ENCODE peak calls at places on chromosomes 3 and 15, in four cellular contexts. J is H9, T is IMR-90, R is mesendoderm. S is an unnamed sample.
A peak's percentile ranks its signal among the peaks of the same experiment; 100 is the strongest.

GRCh38 chr3:171811059-171811912 is 1.0 kb upstream of the PLD1 start:
- DNase-seq in T (peak; percentile 99), J (no peak), R (no peak), S (peak; percentile 99)

GRCh38 chr3:32844322-32844654 is 26.5 kb downstream of the TRIM71 start:
- DNase-seq in T (no peak), J (peak; percentile 65), R (no peak), S (no peak)

GRCh38 chr15:101651753-101652097 is 456 bp downstream of the TM2D3 start:
- DNase-seq in J (no peak), R (peak; percentile 52), T (no peak), S (no peak)

GRCh38 chr3:63625161-63625560 is 27.3 kb upstream of the SNTN start:
- DNase-seq in T (peak; percentile 89), R (no peak), J (no peak), S (no peak)

GRCh38 chr3:188000361-188000861 is 153.5 kb upstream of the LPP start:
- DNase-seq in R (no peak), J (no peak), T (no peak), S (no peak)

GRCh38 chr3:53109190-53109589 is 21.0 kb downstream of the RFT1 start:
- DNase-seq in R (no peak), J (no peak), T (peak; percentile 83), S (peak; percentile 6)

GRCh38 chr15:58299311-58299850 is 132.4 kb upstream of the LIPC start:
- DNase-seq in T (peak; percentile 33), J (no peak), R (no peak), S (peak; percentile 13)

GRCh38 chr15:90837052-90837621 is 31.3 kb upstream of the FURIN start:
- DNase-seq in T (no peak), J (no peak), R (no peak), S (peak; percentile 54)

GRCh38 chr3:18443670-18444596 is 18.8 kb upstream of the SATB1 start:
- DNase-seq in R (peak; percentile 72), T (no peak), J (peak; percentile 59), S (no peak)

GRCh38 chr3:152376351-152377183 is 107.8 kb downstream of the MBNL1 start:
- DNase-seq in T (peak; percentile 84), J (no peak), R (no peak), S (no peak)

DNA sequence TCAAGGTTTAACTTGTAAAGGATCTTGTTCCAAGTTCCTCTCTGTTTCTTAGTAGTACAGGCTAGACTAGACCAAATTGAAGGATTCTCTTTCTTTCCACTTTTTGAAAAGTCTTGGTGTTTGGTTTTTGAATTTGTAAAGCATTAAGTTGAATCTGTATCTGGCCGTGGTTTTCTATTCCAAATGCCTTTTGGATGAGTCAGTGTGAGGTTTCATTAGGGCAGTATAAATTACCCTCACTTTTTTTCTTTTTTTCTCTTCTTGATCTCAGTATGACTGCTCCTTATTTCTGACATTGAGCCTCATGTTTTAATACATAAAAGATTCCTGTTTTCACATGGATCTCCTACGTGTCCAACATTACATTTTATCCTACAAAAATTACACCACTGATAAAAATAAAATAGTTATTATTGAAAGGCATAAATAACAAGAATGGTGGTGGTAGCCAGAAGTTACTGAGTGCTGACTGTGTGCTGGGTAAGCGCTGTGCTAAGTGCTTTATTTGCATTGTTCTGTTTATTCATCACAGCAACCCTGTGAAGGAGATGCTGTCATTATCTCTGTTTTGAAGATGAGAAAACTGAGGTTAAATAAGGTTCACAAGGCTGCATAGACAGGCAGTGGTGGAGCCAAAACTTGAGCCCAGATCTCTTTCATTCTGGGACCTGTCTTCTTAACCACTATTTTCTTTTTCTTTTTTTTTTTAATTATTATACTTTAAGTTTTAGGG is 48.3 kb downstream of the MITF start:
- DNase-seq in T (peak; percentile 83), J (no peak), R (peak; percentile 57), S (peak; percentile 85)
- H3K9ac ChIP-seq in T (peak overlapping the region; percentile 42), J (no peak overlapping the region), R (no peak overlapping the region), S (peak overlapping the region; percentile 57)

GRCh38 chr3:25461946-25462345 is 33.9 kb downstream of the RARB start:
- DNase-seq in T (no peak), R (no peak), J (no peak), S (no peak)

GRCh38 chr3:25463850-25464418 is 35.9 kb downstream of the RARB start:
- DNase-seq in R (no peak), J (no peak), T (no peak), S (no peak)

GRCh38 chr3:25465266-25465860 is 37.3 kb downstream of the RARB start:
- DNase-seq in J (no peak), R (no peak), T (no peak), S (no peak)

GRCh38 chr3:25460751-25461150 is 32.7 kb downstream of the RARB start:
- DNase-seq in T (no peak), J (no peak), R (no peak), S (peak; percentile 37)

GRCh38 chr3:25462495-25462894 is 34.4 kb downstream of the RARB start:
- DNase-seq in J (no peak), T (no peak), R (no peak), S (no peak)
- H3K18ac ChIP-seq in J (no peak overlapping the region), T (no peak overlapping the region), R (no peak overlapping the region), S (no peak overlapping the region)

DNA sequence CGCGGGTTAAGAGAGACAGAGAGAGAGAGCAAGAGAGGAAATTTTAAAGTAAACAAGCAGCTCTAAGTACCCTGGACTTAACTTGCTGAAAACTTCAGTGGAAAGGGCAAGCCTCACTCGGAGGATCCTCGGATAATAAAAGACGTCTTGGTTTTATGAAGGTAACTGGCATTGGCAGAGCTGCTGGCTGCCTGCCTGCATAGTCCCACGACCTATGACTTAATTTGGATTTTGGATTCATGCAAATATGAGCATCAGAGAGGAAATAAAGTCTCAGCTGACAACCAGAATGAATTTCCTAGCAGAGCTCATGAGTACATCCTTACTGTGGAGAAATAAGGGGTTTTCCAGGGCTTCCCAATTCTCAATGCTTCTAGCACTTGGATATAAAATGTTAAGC is 95.1 kb upstream of the PDZRN3 start:
- DNase-seq in J (no peak), T (peak; percentile 76), R (no peak), S (peak; percentile 92)
- H3K9ac ChIP-seq in J (no peak overlapping the region), T (peak overlapping the region; percentile 77), R (no peak overlapping the region), S (peak overlapping the region; percentile 79)

GRCh38 chr3:50687127-50687751 is 12.5 kb downstream of the DOCK3 start:
- DNase-seq in R (no peak), J (no peak), T (no peak), S (no peak)
- H3K18ac ChIP-seq in R (no peak overlapping the region), J (no peak overlapping the region), T (no peak overlapping the region), S (no peak overlapping the region)

GRCh38 chr15:81222007-81222406 is 25.3 kb downstream of the IL16 start:
- DNase-seq in T (no peak), R (no peak), J (no peak), S (no peak)
- H3K9ac ChIP-seq in T (no peak overlapping the region), R (no peak overlapping the region), J (no peak overlapping the region), S (peak overlapping the region; percentile 7)

GRCh38 chr3:8975081-8976020 is 12.1 kb upstream of the RAD18 start:
- DNase-seq in J (no peak), R (no peak), T (no peak), S (no peak)
- H3K18ac ChIP-seq in J (no peak overlapping the region), R (no peak overlapping the region), T (no peak overlapping the region), S (no peak overlapping the region)

GRCh38 chr15:70109982-70110381 is 12.3 kb upstream of the TLE3 start:
- DNase-seq in J (no peak), T (no peak), R (no peak), S (no peak)

GRCh38 chr15:70113304-70113700 is 15.6 kb upstream of the TLE3 start:
- DNase-seq in T (no peak), J (no peak), R (no peak), S (no peak)

GRCh38 chr15:70112018-70112395 is 14.3 kb upstream of the TLE3 start:
- DNase-seq in T (no peak), J (no peak), R (no peak), S (peak; percentile 54)

GRCh38 chr15:70109522-70109921 is 11.8 kb upstream of the TLE3 start:
- DNase-seq in J (no peak), R (no peak), T (no peak), S (no peak)

DNA sequence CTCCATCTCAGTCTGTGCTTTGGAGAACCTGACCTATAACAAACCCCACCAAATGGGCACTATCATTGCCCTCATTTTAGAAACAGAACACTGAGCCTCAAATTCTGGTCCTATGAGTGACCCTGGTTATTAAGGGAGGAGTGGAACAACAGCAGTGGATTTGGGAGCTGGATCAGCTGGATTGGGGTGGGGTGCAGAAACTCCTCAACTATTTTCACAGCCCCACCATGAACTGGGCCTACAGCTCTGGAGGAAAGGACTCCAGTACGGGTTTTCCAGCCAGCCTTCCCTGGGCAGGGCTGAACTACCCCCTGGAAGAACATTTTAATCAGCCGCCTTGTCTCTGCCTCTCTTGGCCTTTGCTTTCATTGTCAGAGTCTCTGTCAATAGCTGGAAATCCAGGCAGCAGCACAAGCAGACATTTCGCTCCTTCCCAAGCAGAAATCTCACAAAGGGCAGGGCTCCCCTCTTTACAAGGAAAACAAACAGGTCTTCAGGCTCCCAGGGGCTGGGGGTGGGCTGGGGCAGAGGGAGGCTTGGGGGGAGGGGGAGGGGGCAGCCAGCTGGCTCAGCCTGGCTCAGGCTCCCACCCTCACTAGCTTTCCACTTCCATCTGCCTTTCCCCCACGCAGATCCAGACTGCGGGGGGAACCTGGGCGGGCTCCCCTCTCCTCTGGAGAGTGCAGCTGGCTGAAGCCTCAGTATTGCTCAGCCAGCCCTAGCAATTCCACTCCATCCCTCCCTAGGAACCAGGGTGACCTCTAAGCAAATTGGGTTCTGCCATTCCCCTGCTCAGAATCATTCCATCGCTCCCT is 13.7 kb upstream of the TLE3 start:
- DNase-seq in T (peak; percentile 73), J (peak; percentile 87), R (peak; percentile 97), S (peak; percentile 89)
- H3K9ac ChIP-seq in T (no peak overlapping the region), J (no peak overlapping the region), R (peak overlapping the region; percentile 41), S (peak overlapping the region; percentile 15)

DNA sequence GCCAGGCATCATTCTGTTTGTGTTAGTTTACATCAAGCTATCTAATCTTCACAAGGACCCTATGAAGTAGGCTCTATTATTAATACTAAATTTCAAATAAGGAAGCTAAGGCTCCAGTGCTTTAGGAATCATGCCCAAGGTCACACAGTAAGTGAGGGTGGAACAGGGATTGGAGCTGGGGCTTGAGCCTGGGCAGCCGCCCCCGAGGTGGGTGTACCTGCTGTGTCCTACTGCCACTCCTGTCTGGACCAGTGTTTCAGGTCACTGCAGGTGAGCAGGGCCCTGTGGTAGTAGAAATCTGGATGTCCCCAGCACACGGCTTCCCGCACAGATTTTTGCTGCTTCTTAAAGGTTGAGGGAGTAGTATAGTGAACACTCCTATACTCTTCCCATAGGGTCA is 6.5 kb downstream of the KLF13 start:
- DNase-seq in T (no peak), R (no peak), J (no peak), S (no peak)
- H3K18ac ChIP-seq in T (no peak overlapping the region), R (no peak overlapping the region), J (no peak overlapping the region), S (no peak overlapping the region)

GRCh38 chr15:48968066-48968465 is 4.3 kb upstream of the SHC4 start:
- DNase-seq in T (no peak), J (no peak), R (no peak), S (no peak)

GRCh38 chr15:48976444-48977088 is 12.8 kb upstream of the SHC4 start:
- DNase-seq in T (no peak), R (no peak), J (no peak), S (no peak)

GRCh38 chr15:48974865-48975264 is 11.1 kb upstream of the SHC4 start:
- DNase-seq in R (peak; percentile 72), T (no peak), J (peak; percentile 53), S (peak; percentile 25)

GRCh38 chr15:48975713-48976419 is 12.1 kb upstream of the SHC4 start:
- DNase-seq in T (peak; percentile 69), R (peak; percentile 92), J (peak; percentile 87), S (peak; percentile 76)

GRCh38 chr15:48972750-48973503 is 9.2 kb upstream of the SHC4 start:
- DNase-seq in R (no peak), J (no peak), T (no peak), S (no peak)
- H3K9ac ChIP-seq in R (no peak overlapping the region), J (no peak overlapping the region), T (no peak overlapping the region), S (no peak overlapping the region)

S was measured in mesenchymal stem cell.